ENCODE peak calls at places on chromosome 13, in five cellular contexts. O is NCI-H2029; E is foreskin keratinocyte; R is mucosa of descending colon; W is stimulated activated CD8-positive, alpha-beta memory T cell treated with anti-CD3 and anti-CD28 coated beads, Interleukin-7, amount 100 ng/mL, for 1 hour. P is an unnamed sample.

GRCh38 chr13:99407906-99408702 is 93.2 kb upstream of the TM9SF2 start:
- DNase-seq in W (no peak), R (no peak), O (no peak), E (no peak), P (no peak)

GRCh38 chr13:55266644-55267043 is 1874.1 kb upstream of the PRR20A start:
- DNase-seq in R (no peak), W (no peak), E (no peak), O (no peak), P (no peak)

GRCh38 chr13:44313674-44314073 is 60.0 kb upstream of the SERP2 start:
- DNase-seq in O (no peak), R (no peak), W (no peak), E (peak; percentile 98), P (no peak)

GRCh38 chr13:46866150-46866549 is 30.7 kb downstream of the HTR2A start:
- DNase-seq in R (peak; percentile 24), E (peak; percentile 66), O (no peak), W (no peak), P (no peak)

GRCh38 chr13:99285432-99286182 is 21.6 kb downstream of the GPR183 start:
- DNase-seq in W (no peak), O (no peak), E (no peak), R (no peak), P (no peak)

GRCh38 chr13:113861433-113862030 is 2.3 kb downstream of the GAS6 start:
- DNase-seq in E (peak; percentile 81), W (no peak), R (peak; percentile 27), O (no peak), P (no peak)

GRCh38 chr13:98389319-98389718 is 187.6 kb downstream of the STK24 start:
- DNase-seq in E (no peak), O (no peak), W (no peak), R (no peak), P (no peak)

GRCh38 chr13:44300895-44301638 is 72.6 kb upstream of the SERP2 start:
- DNase-seq in W (no peak), E (peak; percentile 95), R (no peak), O (peak; percentile 54), P (peak; percentile 56)

GRCh38 chr13:77507931-77508776 is 27.4 kb upstream of the SCEL start:
- DNase-seq in R (no peak), E (peak; percentile 97), O (peak; percentile 33), W (no peak), P (peak; percentile 16)

GRCh38 chr13:19053561-19053960 is 128.1 kb downstream of the TUBA3C start:
- DNase-seq in R (no peak), W (no peak), E (no peak), O (no peak), P (no peak)

GRCh38 chr13:86882835-86883234 is 788.3 kb upstream of the SLITRK5 start:
- DNase-seq in R (no peak), W (no peak), O (no peak), E (no peak), P (no peak)

GRCh38 chr13:102170295-102170694 is 231.6 kb downstream of the FGF14 start:
- DNase-seq in R (no peak), W (no peak), O (no peak), E (no peak), P (no peak)

GRCh38 chr13:53821632-53822031 is 793.0 kb downstream of the OLFM4 start:
- DNase-seq in R (no peak), W (no peak), O (no peak), E (no peak), P (no peak)

GRCh38 chr13:38264363-38265134 is 85.1 kb upstream of the UFM1 start:
- DNase-seq in W (no peak), O (peak; percentile 8), E (no peak), R (no peak), P (no peak)

GRCh38 chr13:100029930-100030329 is 48.3 kb downstream of the ZIC2 start:
- DNase-seq in O (no peak), W (no peak), R (no peak), E (no peak), P (no peak)

GRCh38 chr13:104810242-104810641 is 1725.2 kb downstream of the EFNB2 start:
- DNase-seq in E (no peak), R (no peak), W (no peak), O (no peak), P (no peak)

GRCh38 chr13:86446311-86446710 is 647.1 kb upstream of the SLITRK6 start:
- DNase-seq in E (no peak), O (no peak), W (no peak), R (no peak), P (no peak)

GRCh38 chr13:39269411-39269810 is 231.2 kb downstream of the NHLRC3 start:
- DNase-seq in O (no peak), R (no peak), W (no peak), E (no peak), P (no peak)

GRCh38 chr13:112725346-112726017 is 35.6 kb downstream of the ATP11A start:
- DNase-seq in E (peak; percentile 39), W (no peak), O (peak; percentile 77), R (no peak), P (peak; percentile 73)

GRCh38 chr13:74678308-74678958 is 544.2 kb upstream of the KLF12 start:
- DNase-seq in E (no peak), W (no peak), R (no peak), O (no peak), P (no peak)

GRCh38 chr13:91889641-91890040 is 491.2 kb downstream of the GPC5 start:
- DNase-seq in O (no peak), E (no peak), R (no peak), W (no peak), P (no peak)

GRCh38 chr13:50340566-50341287 is 325.5 kb downstream of the KCNRG start:
- DNase-seq in E (no peak), R (no peak), O (no peak), W (no peak), P (peak; percentile 26)

GRCh38 chr13:44692173-44692713 is 116.1 kb upstream of the TSC22D1 start:
- DNase-seq in R (no peak), E (peak; percentile 45), W (no peak), O (no peak), P (no peak)

GRCh38 chr13:41008349-41008980 is 10.7 kb downstream of the ELF1 start:
- DNase-seq in W (no peak), E (peak; percentile 64), O (no peak), R (no peak), P (no peak)

GRCh38 chr13:39148513-39148961 is 110.3 kb downstream of the NHLRC3 start:
- DNase-seq in W (no peak), O (peak; percentile 38), R (no peak), E (peak; percentile 85), P (peak; percentile 91)

GRCh38 chr13:95180513-95181245 is 120.6 kb downstream of the ABCC4 start:
- DNase-seq in E (no peak), R (peak; percentile 31), W (no peak), O (no peak), P (no peak)

GRCh38 chr13:112767506-112768471 is 78.0 kb downstream of the ATP11A start:
- DNase-seq in R (peak; percentile 35), W (no peak), O (no peak), E (no peak), P (no peak)

GRCh38 chr13:61833228-61833627 is 417.6 kb upstream of the PCDH20 start:
- DNase-seq in O (no peak), E (no peak), R (no peak), W (no peak), P (peak; percentile 2)

GRCh38 chr13:95067303-95067702 is 233.9 kb downstream of the ABCC4 start:
- DNase-seq in R (no peak), E (peak; percentile 7), O (no peak), W (no peak), P (no peak)

GRCh38 chr13:30865131-30866009 is 40.7 kb upstream of the MEDAG start:
- DNase-seq in E (peak; percentile 92), O (peak; percentile 41), W (peak; percentile 4), R (peak; percentile 73), P (peak; percentile 83)

GRCh38 chr13:103299079-103299478 is 232.9 kb upstream of the SLC10A2 start:
- DNase-seq in R (peak; percentile 77), W (no peak), E (no peak), O (no peak), P (no peak)

GRCh38 chr13:84126671-84127171 is 244.4 kb upstream of the SLITRK1 start:
- DNase-seq in W (peak; percentile 4), R (no peak), O (no peak), E (peak; percentile 40), P (peak; percentile 92)

GRCh38 chr13:106847049-106847448 is 279.1 kb upstream of the ARGLU1 start:
- DNase-seq in E (peak; percentile 35), O (no peak), W (no peak), R (no peak), P (no peak)

P was measured in DMS153.